ENCODE peak calls at places on chromosome 12, in four cellular contexts. Y is heart left ventricle, J is sigmoid colon, D is A549. G is an unnamed sample.

GRCh38 chr12:119589087-119589486 is 4.5 kb upstream of the TMEM233 start:
- DNase-seq in J (no peak), Y (no peak), D (no peak), G (no peak)

GRCh38 chr12:106753526-106753925 is 21.0 kb upstream of the RIC8B start:
- DNase-seq in J (no peak), Y (no peak), D (no peak), G (no peak)

GRCh38 chr12:127284870-127285431 is 982.0 kb upstream of the TMEM132C start:
- DNase-seq in Y (no peak), D (no peak), J (no peak), G (no peak)

GRCh38 chr12:13843841-13844240 is 137.6 kb downstream of the GRIN2B start:
- DNase-seq in D (no peak), J (no peak), Y (no peak), G (no peak)

GRCh38 chr12:30859226-30859625 is 67.3 kb upstream of the TSPAN11 start:
- DNase-seq in D (no peak), J (no peak), Y (no peak), G (no peak)

GRCh38 chr12:2267624-2268477 is 215.1 kb downstream of the CACNA1C start:
- DNase-seq in Y (no peak), D (no peak), J (peak), G (no peak)

GRCh38 chr12:104055686-104056388 is 5.8 kb upstream of the GLT8D2 start:
- DNase-seq in J (peak), D (no peak), Y (peak), G (peak)

GRCh38 chr12:11827096-11827841 is 177.8 kb downstream of the ETV6 start:
- DNase-seq in Y (peak), D (no peak), J (peak), G (peak)

GRCh38 chr12:28237423-28237822 is 47.2 kb downstream of the CCDC91 start:
- DNase-seq in J (no peak), D (no peak), Y (no peak), G (no peak)

GRCh38 chr12:112777387-112778025 is 14.0 kb upstream of the RPH3A start:
- DNase-seq in Y (no peak), J (no peak), D (no peak), G (no peak)

GRCh38 chr12:40565029-40565633 is 127.1 kb upstream of the CNTN1 start:
- DNase-seq in D (no peak), J (no peak), Y (no peak), G (no peak)

GRCh38 chr12:46524778-46525177 is 152.2 kb upstream of the SLC38A2 start:
- DNase-seq in Y (peak), D (no peak), J (peak), G (peak)

GRCh38 chr12:8953773-8954402 is 4.4 kb upstream of the M6PR start:
- DNase-seq in Y (no peak), J (no peak), D (no peak), G (no peak)

GRCh38 chr12:13986031-13986430 is 4.6 kb upstream of the GRIN2B start:
- DNase-seq in Y (no peak), J (no peak), D (no peak), G (no peak)

GRCh38 chr12:13000616-13000934 is 510 bp upstream of the HEBP1 start:
- DNase-seq in J (no peak), D (peak), Y (no peak), G (no peak)

GRCh38 chr12:109581334-109581691 is 7.7 kb downstream of the MVK start:
- DNase-seq in J (no peak), D (no peak), Y (no peak), G (no peak)

GRCh38 chr12:67382206-67382871 is 113.2 kb downstream of the CAND1 start:
- DNase-seq in D (no peak), Y (no peak), J (no peak), G (no peak)

GRCh38 chr12:110115675-110116074 is 8.5 kb upstream of the IFT81 start:
- DNase-seq in D (no peak), J (no peak), Y (no peak), G (no peak)

GRCh38 chr12:71439613-71440392 is at the start of gene LGR5:
- DNase-seq in J (no peak), D (no peak), Y (peak), G (peak)

GRCh38 chr12:88914967-88915366 is 334.7 kb upstream of the KITLG start:
- DNase-seq in D (no peak), Y (no peak), J (no peak), G (no peak)

GRCh38 chr12:67193705-67194104 is 75.5 kb upstream of the CAND1 start:
- DNase-seq in Y (no peak), D (no peak), J (no peak), G (peak)

GRCh38 chr12:49983892-49984291 is 11.1 kb downstream of the AQP6 start:
- DNase-seq in Y (no peak), J (no peak), D (no peak), G (no peak)

GRCh38 chr12:108668532-108668931 is 34.8 kb upstream of the SELPLG start:
- DNase-seq in D (no peak), Y (no peak), J (no peak), G (no peak)

GRCh38 chr12:47954467-47955045 is 8.8 kb upstream of the TMEM106C start:
- DNase-seq in D (no peak), J (peak), Y (no peak), G (no peak)

GRCh38 chr12:3973939-3974644 is 100.9 kb upstream of the PARP11 start:
- DNase-seq in J (no peak), Y (peak), D (no peak), G (no peak)

GRCh38 chr12:3973269-3973884 is 100.2 kb upstream of the PARP11 start:
- DNase-seq in J (no peak), Y (no peak), D (no peak), G (no peak)

GRCh38 chr12:3975652-3976051 is 102.5 kb upstream of the PARP11 start:
- DNase-seq in J (no peak), Y (no peak), D (no peak), G (no peak)

GRCh38 chr12:3976351-3976938 is 103.2 kb upstream of the PARP11 start:
- DNase-seq in Y (no peak), J (no peak), D (no peak), G (no peak)

GRCh38 chr12:3972576-3972975 is 99.4 kb upstream of the PARP11 start:
- DNase-seq in J (no peak), D (no peak), Y (no peak), G (no peak)
- H3K27ac ChIP-seq in J (no peak), D (no peak), Y (no peak), G (no peak)

GRCh38 chr12:18261906-18262305 is 588 bp downstream of the PIK3C2G start:
- DNase-seq in Y (no peak), J (no peak), D (no peak), G (no peak)

GRCh38 chr12:18259906-18260682 is 1.2 kb upstream of the PIK3C2G start:
- DNase-seq in Y (no peak), D (no peak), J (no peak), G (no peak)

GRCh38 chr12:18261273-18261672 is at the start of gene PIK3C2G:
- DNase-seq in J (no peak), Y (no peak), D (no peak), G (no peak)

GRCh38 chr12:18264581-18265075 is 3.3 kb downstream of the PIK3C2G start:
- DNase-seq in D (no peak), J (no peak), Y (no peak), G (no peak)

GRCh38 chr12:18262514-18262913 is 1.2 kb downstream of the PIK3C2G start:
- DNase-seq in Y (no peak), J (no peak), D (no peak), G (no peak)
- TF ChIP-seq CTCF in Y (no peak), J (no peak), D (no peak), G (no peak)

DNA sequence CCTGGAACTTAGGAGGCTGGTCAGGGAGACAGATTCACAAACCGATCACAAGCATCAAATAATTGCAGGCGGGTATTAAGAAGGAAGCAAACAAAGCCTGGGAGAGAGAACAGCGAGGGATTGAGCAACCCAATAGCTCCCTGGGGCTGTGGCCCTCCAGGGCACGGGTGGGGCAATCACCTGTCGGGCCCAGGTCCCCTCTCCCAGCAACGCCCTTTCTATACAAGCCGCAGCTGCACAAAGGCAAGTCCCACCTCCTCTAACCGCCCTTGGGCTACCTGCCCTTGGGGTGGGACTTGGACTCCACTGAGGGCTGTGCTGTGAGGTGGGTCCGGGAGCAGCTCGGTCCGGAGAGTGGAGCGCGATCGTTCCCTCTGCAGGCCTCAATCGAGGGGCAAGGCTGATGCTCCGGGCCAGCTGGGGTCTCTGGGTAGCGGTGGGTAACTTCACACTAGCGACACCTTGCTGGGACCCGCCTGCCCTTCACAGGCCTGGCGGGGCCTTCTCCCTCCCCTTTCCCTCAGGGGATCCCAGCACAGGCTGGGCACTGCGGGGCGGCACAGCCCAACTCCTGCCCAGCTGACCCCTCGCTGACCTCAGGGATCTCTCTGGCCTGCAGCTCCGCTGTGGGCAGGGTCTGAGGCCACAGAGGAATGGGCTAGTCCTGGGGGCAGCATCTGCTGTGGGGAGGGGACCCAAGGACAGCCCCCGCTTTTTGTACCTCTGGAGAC is 8.0 kb downstream of the PHB2 start:
- DNase-seq in J (peak), D (no peak), Y (peak), G (no peak)
- TF ChIP-seq POLR2A in J (no peak), D (no peak), Y (no peak), G (no peak)

GRCh38 chr12:113796086-113796827 is 169.9 kb downstream of the RBM19 start:
- DNase-seq in J (no peak), Y (no peak), D (no peak), G (no peak)
- H3K27ac ChIP-seq in J (no peak), Y (no peak), D (no peak), G (no peak)

DNA sequence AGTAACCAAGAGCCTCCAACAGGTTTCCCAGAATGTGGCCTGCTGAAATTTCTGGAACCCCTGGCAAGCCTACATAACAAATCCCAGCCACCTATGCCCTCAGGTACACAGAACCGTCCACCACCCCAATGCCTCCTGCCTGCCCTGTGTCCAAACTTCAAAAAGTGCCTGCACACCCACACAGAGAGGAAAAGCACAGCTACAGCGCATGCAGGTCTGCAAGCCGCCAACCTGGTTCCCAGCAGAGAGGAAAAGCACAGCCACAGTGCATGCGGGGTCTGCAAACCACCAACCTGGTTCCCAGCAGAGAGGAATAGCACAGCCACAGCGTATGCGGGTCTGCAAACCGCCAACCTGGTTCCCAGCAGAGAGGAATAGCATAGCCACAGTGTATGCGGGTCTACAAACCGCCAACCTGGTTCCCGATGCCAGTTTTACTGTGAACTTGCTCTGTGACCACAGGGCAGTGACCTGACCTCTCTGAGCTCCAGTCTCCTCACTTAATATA is 113.5 kb downstream of the SCARB1 start:
- DNase-seq in J (no peak), Y (no peak), D (no peak), G (no peak)
- TF ChIP-seq CTCF in J (no peak), Y (no peak), D (no peak), G (no peak)